ENCODE peak calls at places on chromosomes 3 and 15, in five cellular contexts. G is endodermal cell, O is bronchial epithelial cell, E is T-helper 1 cell, Z is T-helper 9 cell. L is an unnamed sample.

GRCh38 chr15:67884514-67885225 is 44.8 kb upstream of the RNU6-1 start:
- DNase-seq in G (peak), O (peak), E (peak), Z (peak), L (peak)

GRCh38 chr3:48684480-48685143 is 1.1 kb downstream of the NCKIPSD start:
- DNase-seq in G (no peak), O (no peak), E (no peak), Z (no peak), L (peak)

GRCh38 chr3:190346541-190346940 is 24.3 kb upstream of the CLDN1 start:
- DNase-seq in G (no peak), O (peak), E (no peak), Z (no peak), L (no peak)

GRCh38 chr3:46509661-46510187 is 11.9 kb downstream of the RTP3 start:
- DNase-seq in G (no peak), O (no peak), E (no peak), Z (no peak), L (no peak)

GRCh38 chr15:73225358-73226015 is 143.3 kb downstream of the HCN4 start:
- DNase-seq in G (peak), O (peak), E (no peak), Z (no peak), L (no peak)

GRCh38 chr3:108479212-108479611 is 31.2 kb downstream of the MYH15 start:
- DNase-seq in G (no peak), O (no peak), E (no peak), Z (no peak), L (no peak)

GRCh38 chr15:85706779-85707518 is 87.8 kb downstream of the KLHL25 start:
- DNase-seq in G (no peak), O (no peak), E (peak), Z (peak), L (no peak)

GRCh38 chr3:114223146-114223545 is 14.2 kb downstream of the ZNF80 start:
- DNase-seq in G (no peak), O (no peak), E (no peak), Z (no peak), L (no peak)

GRCh38 chr3:189710620-189711388 is 79.6 kb downstream of the TP63 start:
- DNase-seq in G (no peak), O (peak), E (no peak), Z (no peak), L (peak)

GRCh38 chr15:78024141-78024567 is 53.4 kb downstream of the TBC1D2B start:
- DNase-seq in G (no peak), O (no peak), E (no peak), Z (no peak), L (peak)

GRCh38 chr3:64000446-64001055 is 22.7 kb downstream of the PSMD6 start:
- DNase-seq in G (no peak), O (no peak), E (no peak), Z (no peak), L (no peak)

GRCh38 chr3:72010044-72010443 is 225.1 kb upstream of the PROK2 start:
- DNase-seq in G (no peak), O (no peak), E (no peak), Z (no peak), L (no peak)